ENCODE peak calls at places on chromosome 20, in seven cellular contexts. I is mammary epithelial cell; F is lung; K is GM23338; G is CD8-positive, alpha-beta memory T cell; S is mesendoderm; A is lower lobe of right lung. U is an unnamed sample.

GRCh38 chr20:64080813-64081619 is 1.1 kb downstream of the OPRL1 start:
- DNase-seq in K (no peak), A (no peak), S (no peak), G (no peak), I (no peak), F (no peak), U (no peak)

GRCh38 chr20:17808357-17808756 is 108.6 kb downstream of the BANF2 start:
- DNase-seq in S (no peak), I (no peak), K (no peak), A (peak; percentile 66), F (peak; percentile 46), G (no peak), U (no peak)

GRCh38 chr20:48801197-48801596 is 26.6 kb downstream of the PREX1 start:
- DNase-seq in I (no peak), A (no peak), G (no peak), S (no peak), K (no peak), F (no peak), U (no peak)

GRCh38 chr20:59743767-59744485 is 139.6 kb downstream of the PHACTR3 start:
- DNase-seq in F (no peak), S (peak; percentile 34), G (no peak), K (peak; percentile 56), A (no peak), I (no peak), U (no peak)

GRCh38 chr20:7497985-7498384 is 442.3 kb downstream of the HAO1 start:
- DNase-seq in S (peak; percentile 12), I (peak; percentile 92), A (no peak), F (no peak), G (no peak), K (no peak), U (no peak)

GRCh38 chr20:48574383-48574782 is 253.4 kb downstream of the PREX1 start:
- DNase-seq in A (no peak), G (no peak), S (peak; percentile 84), K (peak; percentile 44), I (peak; percentile 11), F (no peak), U (no peak)

GRCh38 chr20:40393680-40394079 is 295.4 kb downstream of the MAFB start:
- DNase-seq in F (no peak), I (no peak), S (no peak), A (no peak), G (no peak), K (no peak), U (no peak)

GRCh38 chr20:47659904-47660601 is 125.2 kb downstream of the SULF2 start:
- DNase-seq in S (no peak), I (no peak), A (no peak), K (no peak), F (no peak), G (no peak), U (no peak)

GRCh38 chr20:16732506-16733152 is 2.8 kb downstream of the SNRPB2 start:
- DNase-seq in A (no peak), K (no peak), S (peak; percentile 61), F (no peak), G (peak; percentile 6), I (no peak), U (no peak)

GRCh38 chr20:35583636-35584560 is 31.7 kb upstream of the SPAG4 start:
- DNase-seq in F (no peak), G (no peak), K (no peak), I (no peak), A (no peak), S (no peak), U (no peak)

GRCh38 chr20:34129518-34130162 is 17.6 kb upstream of the EIF2S2 start:
- DNase-seq in A (no peak), G (peak; percentile 39), F (peak; percentile 54), I (peak; percentile 64), S (peak; percentile 84), K (peak; percentile 91), U (peak; percentile 52)

GRCh38 chr20:59676877-59677140 is 72.5 kb downstream of the PHACTR3 start:
- DNase-seq in K (no peak), S (no peak), G (no peak), I (no peak), F (no peak), A (no peak), U (no peak)

GRCh38 chr20:48695255-48695654 is 132.5 kb downstream of the PREX1 start:
- DNase-seq in G (no peak), F (no peak), A (no peak), S (no peak), K (no peak), I (peak; percentile 12), U (no peak)

GRCh38 chr20:54207743-54208491 is at the start of gene PFDN4:
- DNase-seq in I (peak; percentile 84), K (peak; percentile 88), A (peak; percentile 87), S (peak; percentile 89), F (peak; percentile 78), G (peak; percentile 72), U (peak; percentile 88)

GRCh38 chr20:38932457-38933120 is 6.4 kb downstream of the FAM83D start:
- DNase-seq in S (peak; percentile 24), F (no peak), K (peak; percentile 23), I (peak; percentile 61), G (no peak), A (no peak), U (no peak)

GRCh38 chr20:11431613-11432012 is 486.1 kb upstream of the BTBD3 start:
- DNase-seq in F (no peak), A (no peak), S (no peak), I (no peak), K (no peak), G (no peak), U (no peak)

GRCh38 chr20:59258103-59258705 is 42.2 kb upstream of the EDN3 start:
- DNase-seq in S (no peak), K (no peak), I (no peak), A (no peak), F (no peak), G (no peak), U (no peak)

GRCh38 chr20:5890773-5891441 is 59.4 kb downstream of the TRMT6 start:
- DNase-seq in A (no peak), G (no peak), F (no peak), S (no peak), I (peak; percentile 40), K (no peak), U (no peak)

GRCh38 chr20:38935967-38936407 is 9.8 kb downstream of the FAM83D start:
- DNase-seq in S (no peak), G (no peak), I (peak; percentile 26), A (no peak), F (no peak), K (no peak), U (no peak)

GRCh38 chr20:45518282-45518681 is 2.9 kb upstream of the SPINT3 start:
- DNase-seq in F (peak; percentile 59), G (no peak), A (no peak), K (no peak), I (peak; percentile 97), S (peak; percentile 19), U (no peak)

GRCh38 chr20:48795732-48796131 is 32.1 kb downstream of the PREX1 start:
- DNase-seq in S (no peak), K (no peak), F (no peak), A (no peak), I (no peak), G (no peak), U (no peak)

GRCh38 chr20:59731371-59731770 is 127.0 kb downstream of the PHACTR3 start:
- DNase-seq in G (no peak), I (no peak), A (no peak), F (no peak), S (no peak), K (no peak), U (no peak)

GRCh38 chr20:22771706-22772105 is 187.3 kb upstream of the FOXA2 start:
- DNase-seq in S (no peak), I (peak; percentile 36), K (no peak), A (no peak), F (no peak), G (no peak), U (no peak)

GRCh38 chr20:49245921-49246740 is 26.9 kb downstream of the DDX27 start:
- DNase-seq in G (no peak), F (no peak), K (peak; percentile 71), S (peak; percentile 67), I (peak; percentile 35), A (no peak), U (no peak)

GRCh38 chr20:33490023-33490933 is at the start of gene CBFA2T2:
- DNase-seq in A (peak; percentile 83), F (no peak), S (no peak), G (no peak), I (peak; percentile 62), K (no peak), U (peak; percentile 65)

GRCh38 chr20:40807094-40807623 is 118.1 kb upstream of the MAFB start:
- DNase-seq in G (no peak), S (no peak), A (no peak), F (no peak), K (no peak), I (no peak), U (no peak)

GRCh38 chr20:13995841-13996240 is 525 bp downstream of the MACROD2 start:
- DNase-seq in G (no peak), F (peak; percentile 34), A (peak; percentile 74), S (peak; percentile 22), K (peak; percentile 65), I (peak; percentile 41), U (peak; percentile 59)

DNA sequence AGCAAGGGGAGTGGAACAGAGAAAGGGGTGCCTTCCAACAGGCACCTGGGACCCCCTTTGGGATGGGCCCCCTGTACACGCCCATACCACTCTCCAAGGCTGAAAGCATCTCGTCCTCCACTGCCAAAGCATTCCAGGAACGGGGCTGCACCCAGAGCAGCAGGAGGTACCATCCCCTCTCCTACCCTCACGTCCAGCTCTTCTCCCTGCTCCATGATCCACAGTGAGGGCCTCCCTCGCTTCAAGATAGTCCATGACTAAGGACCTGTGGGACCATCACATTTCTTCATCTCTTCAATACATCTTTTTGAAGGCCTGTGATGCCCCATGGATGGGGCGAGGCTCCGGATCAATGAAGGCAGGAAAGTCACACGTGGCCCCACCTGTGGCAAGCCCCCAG is 209.9 kb downstream of the ANKRD60 start:
- DNase-seq in S (no peak), A (no peak), K (no peak), I (no peak), F (no peak), G (no peak), U (no peak)
- H3K4me1 ChIP-seq in S (no peaks in the 10 kb centered on the region), A (peaks cover 16% of the 10 kb centered on the region), K (no peaks in the 10 kb centered on the region), I (peaks cover 42% of the 10 kb centered on the region), F (no peaks in the 10 kb centered on the region), G (peaks cover 8% of the 10 kb centered on the region), U (no peaks in the 10 kb centered on the region)

DNA sequence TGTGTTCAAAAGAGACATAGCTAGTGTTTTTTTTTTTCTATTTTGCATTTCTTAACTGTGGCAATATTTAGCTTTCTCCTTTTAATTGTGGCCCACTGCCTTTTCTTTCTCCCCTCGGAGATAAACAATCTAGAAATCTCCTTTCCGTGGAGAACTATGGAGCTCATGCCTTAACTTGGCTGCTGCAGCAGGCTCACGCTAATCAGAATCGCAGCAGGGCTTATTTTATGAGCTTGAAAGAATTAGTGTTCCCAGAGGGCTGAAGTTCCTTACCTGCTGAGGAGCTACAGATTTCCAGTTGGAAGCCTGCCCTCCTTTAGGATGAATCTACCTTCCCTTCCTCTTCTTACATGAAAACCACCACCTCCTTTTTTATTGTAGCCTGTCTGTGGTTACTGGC is 35.6 kb downstream of the CTNNBL1 start:
- DNase-seq in K (no peak), A (no peak), S (peak; percentile 30), F (no peak), I (no peak), G (no peak), U (no peak)
- H3K4me1 ChIP-seq in K (no peaks in the 10 kb centered on the region), A (peaks cover 18% of the 10 kb centered on the region), S (peaks cover 5% of the 10 kb centered on the region), F (peaks cover 31% of the 10 kb centered on the region), I (peaks cover 9% of the 10 kb centered on the region), G (peaks cover 6% of the 10 kb centered on the region), U (peaks cover 6% of the 10 kb centered on the region)

GRCh38 chr20:62219101-62219991 is 732 bp downstream of the HRH3 start:
- DNase-seq in F (no peak), S (no peak), I (peak; percentile 19), K (peak; percentile 81), G (no peak), A (no peak), U (no peak)
- H3K4me1 ChIP-seq in F (no peaks in the 10 kb centered on the region), S (no peaks in the 10 kb centered on the region), I (peaks cover 7% of the 10 kb centered on the region), K (peaks cover 12% of the 10 kb centered on the region), G (no peaks in the 10 kb centered on the region), A (peaks cover 7% of the 10 kb centered on the region), U (peaks cover 15% of the 10 kb centered on the region)

GRCh38 chr20:1898496-1899168 is 3.4 kb downstream of the SIRPA start:
- DNase-seq in F (no peak), K (no peak), A (no peak), G (no peak), S (no peak), I (no peak), U (no peak)
- H3K4me1 ChIP-seq in F (no peaks in the 10 kb centered on the region), K (peaks cover 14% of the 10 kb centered on the region), A (peaks cover 44% of the 10 kb centered on the region), G (no peaks in the 10 kb centered on the region), S (no peaks in the 10 kb centered on the region), I (peaks cover 20% of the 10 kb centered on the region), U (peaks cover 22% of the 10 kb centered on the region)

U was measured in transverse colon.